ENCODE peak calls at places on chromosome 11, in seven cellular contexts. One of them, this sample, is unnamed.
A peak's percentile ranks its signal among the peaks of the same experiment; 100 is the strongest.

GRCh38 chr11:65089621-65090020 is 5.6 kb downstream of the ZFPL1 start:
- DNase-seq in right lobe of liver: no peak
- DNase-seq in sigmoid colon: no peak
- DNase-seq in transverse colon: no peak
- DNase-seq in GM12878: no peak
- DNase-seq in stomach: no peak
- DNase-seq in NB4: no peak
- DNase-seq in this sample: no peak

GRCh38 chr11:34916810-34917780 is 677 bp downstream of the PDHX start:
- DNase-seq in right lobe of liver: no peak
- DNase-seq in sigmoid colon: no peak
- DNase-seq in transverse colon: no peak
- DNase-seq in GM12878: no peak
- DNase-seq in stomach: no peak
- DNase-seq in NB4: no peak
- DNase-seq in this sample: no peak

GRCh38 chr11:125505518-125505917 is 9.5 kb upstream of the FEZ1 start:
- DNase-seq in right lobe of liver: no peak
- DNase-seq in sigmoid colon: no peak
- DNase-seq in transverse colon: no peak
- DNase-seq in GM12878: no peak
- DNase-seq in stomach: no peak
- DNase-seq in NB4: no peak
- DNase-seq in this sample: no peak

GRCh38 chr11:29490951-29491350 is 525.9 kb downstream of the KCNA4 start:
- DNase-seq in right lobe of liver: no peak
- DNase-seq in sigmoid colon: no peak
- DNase-seq in transverse colon: no peak
- DNase-seq in GM12878: no peak
- DNase-seq in stomach: no peak
- DNase-seq in NB4: no peak
- DNase-seq in this sample: no peak

GRCh38 chr11:68890490-68891231 is 13.0 kb downstream of the MRPL21 start:
- DNase-seq in right lobe of liver: peak; percentile 74
- DNase-seq in sigmoid colon: peak; percentile 92
- DNase-seq in transverse colon: peak; percentile 28
- DNase-seq in GM12878: no peak
- DNase-seq in stomach: peak; percentile 84
- DNase-seq in NB4: no peak
- DNase-seq in this sample: peak; percentile 84

GRCh38 chr11:124402326-124402922 is 3.6 kb upstream of the OR8B3 start:
- DNase-seq in right lobe of liver: peak; percentile 51
- DNase-seq in sigmoid colon: no peak
- DNase-seq in transverse colon: peak; percentile 47
- DNase-seq in GM12878: no peak
- DNase-seq in stomach: peak; percentile 30
- DNase-seq in NB4: peak; percentile 67
- DNase-seq in this sample: no peak

GRCh38 chr11:75845324-75845723 is 30.3 kb downstream of the UVRAG start:
- DNase-seq in right lobe of liver: no peak
- DNase-seq in sigmoid colon: no peak
- DNase-seq in transverse colon: no peak
- DNase-seq in GM12878: no peak
- DNase-seq in stomach: no peak
- DNase-seq in NB4: no peak
- DNase-seq in this sample: no peak

GRCh38 chr11:88604255-88604654 is 266.7 kb upstream of the CTSC start:
- DNase-seq in right lobe of liver: no peak
- DNase-seq in sigmoid colon: no peak
- DNase-seq in transverse colon: no peak
- DNase-seq in GM12878: no peak
- DNase-seq in stomach: no peak
- DNase-seq in NB4: no peak
- DNase-seq in this sample: no peak

GRCh38 chr11:60950933-60951610 is 904 bp downstream of the SLC15A3 start:
- DNase-seq in right lobe of liver: peak; percentile 48
- DNase-seq in sigmoid colon: no peak
- DNase-seq in transverse colon: no peak
- DNase-seq in GM12878: no peak
- DNase-seq in stomach: peak; percentile 56
- DNase-seq in NB4: no peak
- DNase-seq in this sample: no peak

GRCh38 chr11:120135838-120136237 is 2.1 kb downstream of the TRIM29 start:
- DNase-seq in right lobe of liver: peak; percentile 3
- DNase-seq in sigmoid colon: no peak
- DNase-seq in transverse colon: no peak
- DNase-seq in GM12878: no peak
- DNase-seq in stomach: peak; percentile 4
- DNase-seq in NB4: no peak
- DNase-seq in this sample: peak; percentile 24

GRCh38 chr11:60129853-60130252 is 41.4 kb downstream of the MS4A2 start:
- DNase-seq in right lobe of liver: no peak
- DNase-seq in sigmoid colon: no peak
- DNase-seq in transverse colon: no peak
- DNase-seq in GM12878: no peak
- DNase-seq in stomach: no peak
- DNase-seq in NB4: no peak
- DNase-seq in this sample: no peak

GRCh38 chr11:119373917-119374631 is 7.4 kb downstream of the USP2 start:
- DNase-seq in right lobe of liver: peak; percentile 65
- DNase-seq in sigmoid colon: no peak
- DNase-seq in transverse colon: peak; percentile 84
- DNase-seq in GM12878: no peak
- DNase-seq in stomach: peak; percentile 83
- DNase-seq in NB4: peak; percentile 79
- DNase-seq in this sample: peak; percentile 60

GRCh38 chr11:20670932-20671403 is 1.6 kb downstream of the NELL1 start:
- DNase-seq in right lobe of liver: no peak
- DNase-seq in sigmoid colon: no peak
- DNase-seq in transverse colon: no peak
- DNase-seq in GM12878: no peak
- DNase-seq in stomach: no peak
- DNase-seq in NB4: peak; percentile 1
- DNase-seq in this sample: no peak

GRCh38 chr11:57491371-57492061 is 24.0 kb downstream of the SLC43A1 start:
- DNase-seq in right lobe of liver: no peak
- DNase-seq in sigmoid colon: no peak
- DNase-seq in transverse colon: peak; percentile 46
- DNase-seq in GM12878: no peak
- DNase-seq in stomach: peak; percentile 50
- DNase-seq in NB4: peak; percentile 81
- DNase-seq in this sample: no peak

GRCh38 chr11:79156031-79156430 is 284.8 kb downstream of the TENM4 start:
- DNase-seq in right lobe of liver: no peak
- DNase-seq in sigmoid colon: no peak
- DNase-seq in transverse colon: no peak
- DNase-seq in GM12878: no peak
- DNase-seq in stomach: no peak
- DNase-seq in NB4: no peak
- DNase-seq in this sample: peak; percentile 61

GRCh38 chr11:12717851-12718291 is 43.6 kb downstream of the TEAD1 start:
- DNase-seq in right lobe of liver: no peak
- DNase-seq in sigmoid colon: no peak
- DNase-seq in transverse colon: no peak
- DNase-seq in GM12878: peak; percentile 74
- DNase-seq in stomach: no peak
- DNase-seq in NB4: no peak
- DNase-seq in this sample: peak; percentile 65

GRCh38 chr11:100632970-100633452 is 54.1 kb upstream of the ARHGAP42 start:
- DNase-seq in right lobe of liver: peak; percentile 56
- DNase-seq in sigmoid colon: peak; percentile 73
- DNase-seq in transverse colon: peak; percentile 56
- DNase-seq in GM12878: no peak
- DNase-seq in stomach: peak; percentile 88
- DNase-seq in NB4: no peak
- DNase-seq in this sample: peak; percentile 91

GRCh38 chr11:13786688-13787087 is 118.2 kb downstream of the FAR1 start:
- DNase-seq in right lobe of liver: no peak
- DNase-seq in sigmoid colon: no peak
- DNase-seq in transverse colon: no peak
- DNase-seq in GM12878: no peak
- DNase-seq in stomach: no peak
- DNase-seq in NB4: no peak
- DNase-seq in this sample: no peak

GRCh38 chr11:119421941-119422504 is 949 bp downstream of the THY1 start:
- DNase-seq in right lobe of liver: no peak
- DNase-seq in sigmoid colon: no peak
- DNase-seq in transverse colon: no peak
- DNase-seq in GM12878: no peak
- DNase-seq in stomach: no peak
- DNase-seq in NB4: no peak
- DNase-seq in this sample: no peak

GRCh38 chr11:79456501-79456900 is 15.7 kb upstream of the TENM4 start:
- DNase-seq in right lobe of liver: no peak
- DNase-seq in sigmoid colon: no peak
- DNase-seq in transverse colon: no peak
- DNase-seq in GM12878: no peak
- DNase-seq in stomach: no peak
- DNase-seq in NB4: no peak
- DNase-seq in this sample: no peak

GRCh38 chr11:101863361-101863760 is 51.4 kb upstream of the CEP126 start:
- DNase-seq in right lobe of liver: no peak
- DNase-seq in sigmoid colon: no peak
- DNase-seq in transverse colon: no peak
- DNase-seq in GM12878: no peak
- DNase-seq in stomach: no peak
- DNase-seq in NB4: no peak
- DNase-seq in this sample: no peak
- H3K4me3 ChIP-seq in right lobe of liver: no peak overlapping the region
- H3K4me3 ChIP-seq in sigmoid colon: no peak overlapping the region
- H3K4me3 ChIP-seq in transverse colon: no peak overlapping the region
- H3K4me3 ChIP-seq in GM12878: no peak overlapping the region
- H3K4me3 ChIP-seq in stomach: no peak overlapping the region
- H3K4me3 ChIP-seq in NB4: no peak overlapping the region
- H3K4me3 ChIP-seq in this sample: no peak overlapping the region

GRCh38 chr11:62591448-62592215 is at the start of gene TUT1:
- DNase-seq in right lobe of liver: peak; percentile 95
- DNase-seq in sigmoid colon: peak; percentile 99
- DNase-seq in transverse colon: peak; percentile 97
- DNase-seq in GM12878: peak; percentile 98
- DNase-seq in stomach: peak; percentile 97
- DNase-seq in NB4: peak; percentile 100
- DNase-seq in this sample: peak; percentile 98
- TF ChIP-seq CTCF in right lobe of liver: no peak
- TF ChIP-seq CTCF in sigmoid colon: no peak
- TF ChIP-seq CTCF in transverse colon: no peak
- TF ChIP-seq CTCF in GM12878: no peak
- TF ChIP-seq CTCF in stomach: no peak
- TF ChIP-seq CTCF in NB4: peak; percentile 17
- TF ChIP-seq CTCF in this sample: no peak

GRCh38 chr11:832529-833113 is at the start of gene CD151:
- DNase-seq in right lobe of liver: peak; percentile 73
- DNase-seq in sigmoid colon: no peak
- DNase-seq in transverse colon: peak; percentile 76
- DNase-seq in GM12878: no peak
- DNase-seq in stomach: peak; percentile 73
- DNase-seq in NB4: peak; percentile 79
- DNase-seq in this sample: no peak
- TF ChIP-seq POLR2A in right lobe of liver: no peak
- TF ChIP-seq POLR2A in sigmoid colon: no peak
- TF ChIP-seq POLR2A in transverse colon: no peak
- TF ChIP-seq POLR2A in GM12878: peak; percentile 74
- TF ChIP-seq POLR2A in stomach: no peak
- TF ChIP-seq POLR2A in NB4: peak; percentile 59
- TF ChIP-seq POLR2A in this sample: no peak

DNA sequence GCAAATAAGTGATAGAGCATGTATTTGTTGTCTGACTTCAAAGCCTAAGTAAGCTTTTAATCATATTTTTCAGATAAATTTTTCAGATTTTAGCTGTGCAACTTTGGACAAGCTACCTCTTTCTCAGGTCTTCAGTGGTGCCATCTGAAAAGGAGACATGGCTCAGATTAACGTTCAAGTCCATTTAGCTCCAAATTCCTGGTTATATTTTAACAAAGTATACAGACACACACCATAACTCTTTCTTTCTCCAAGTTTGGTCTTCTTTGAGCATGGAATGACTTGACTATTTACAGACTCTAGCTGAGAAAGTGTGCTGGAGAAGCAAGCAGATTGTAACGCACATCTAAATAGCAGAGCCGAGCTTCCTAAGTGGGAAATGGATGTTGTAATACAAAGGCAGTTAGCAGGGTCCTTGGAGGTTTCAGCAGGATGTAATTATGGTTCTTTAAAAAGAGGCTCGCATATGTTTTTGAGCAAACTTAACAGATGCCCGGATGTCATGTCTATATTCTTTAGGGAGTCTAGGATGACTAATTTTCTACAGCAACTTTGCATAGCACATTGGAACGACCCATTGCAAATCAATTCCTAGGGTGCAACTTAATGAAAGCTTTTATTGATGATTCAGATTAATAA is 128.1 kb upstream of the E2F8 start:
- DNase-seq in right lobe of liver: no peak
- DNase-seq in sigmoid colon: no peak
- DNase-seq in transverse colon: no peak
- DNase-seq in GM12878: no peak
- DNase-seq in stomach: no peak
- DNase-seq in NB4: peak; percentile 91
- DNase-seq in this sample: no peak
- H3K4me3 ChIP-seq in right lobe of liver: no peak overlapping the region
- H3K4me3 ChIP-seq in sigmoid colon: no peak overlapping the region
- H3K4me3 ChIP-seq in transverse colon: no peak overlapping the region
- H3K4me3 ChIP-seq in GM12878: no peak overlapping the region
- H3K4me3 ChIP-seq in stomach: no peak overlapping the region
- H3K4me3 ChIP-seq in NB4: no peak overlapping the region
- H3K4me3 ChIP-seq in this sample: no peak overlapping the region

GRCh38 chr11:33040862-33041453 is 1.6 kb downstream of the TCP11L1 start:
- DNase-seq in right lobe of liver: no peak
- DNase-seq in sigmoid colon: no peak
- DNase-seq in transverse colon: no peak
- DNase-seq in GM12878: no peak
- DNase-seq in stomach: no peak
- DNase-seq in NB4: no peak
- DNase-seq in this sample: no peak

GRCh38 chr11:33040127-33040861 is 922 bp downstream of the TCP11L1 start:
- DNase-seq in right lobe of liver: no peak
- DNase-seq in sigmoid colon: no peak
- DNase-seq in transverse colon: no peak
- DNase-seq in GM12878: no peak
- DNase-seq in stomach: no peak
- DNase-seq in NB4: no peak
- DNase-seq in this sample: no peak

GRCh38 chr11:33039274-33040126 is at the start of gene TCP11L1:
- DNase-seq in right lobe of liver: peak; percentile 94
- DNase-seq in sigmoid colon: peak; percentile 96
- DNase-seq in transverse colon: peak; percentile 93
- DNase-seq in GM12878: peak; percentile 59
- DNase-seq in stomach: peak; percentile 73
- DNase-seq in NB4: peak; percentile 92
- DNase-seq in this sample: peak; percentile 98

GRCh38 chr11:33033493-33033892 is 5.9 kb upstream of the TCP11L1 start:
- DNase-seq in right lobe of liver: no peak
- DNase-seq in sigmoid colon: no peak
- DNase-seq in transverse colon: no peak
- DNase-seq in GM12878: no peak
- DNase-seq in stomach: no peak
- DNase-seq in NB4: no peak
- DNase-seq in this sample: no peak

DNA sequence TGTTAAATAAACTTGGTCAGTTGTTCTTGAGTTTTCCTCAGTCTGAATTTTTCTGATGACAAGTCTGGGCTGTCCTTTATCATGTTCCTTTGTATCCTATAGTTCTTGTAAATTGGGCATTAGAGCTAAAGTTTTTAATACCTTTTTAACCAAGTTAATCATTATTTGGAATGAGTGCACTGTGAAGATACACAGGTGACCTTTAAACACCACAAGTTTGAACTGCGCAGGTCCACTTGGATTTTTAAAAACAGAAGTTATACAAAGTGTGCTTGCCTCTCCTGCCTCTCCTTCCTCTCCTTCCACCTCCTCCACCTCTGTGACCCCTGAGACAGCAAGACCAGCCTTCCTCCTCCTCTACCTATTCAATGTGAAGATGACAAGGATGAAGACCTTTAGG is 4.4 kb upstream of the TCP11L1 start:
- DNase-seq in right lobe of liver: no peak
- DNase-seq in sigmoid colon: no peak
- DNase-seq in transverse colon: no peak
- DNase-seq in GM12878: no peak
- DNase-seq in stomach: no peak
- DNase-seq in NB4: no peak
- DNase-seq in this sample: no peak
- TF ChIP-seq CTCF in right lobe of liver: no peak
- TF ChIP-seq CTCF in sigmoid colon: no peak
- TF ChIP-seq CTCF in transverse colon: no peak
- TF ChIP-seq CTCF in GM12878: no peak
- TF ChIP-seq CTCF in stomach: no peak
- TF ChIP-seq CTCF in NB4: no peak
- TF ChIP-seq CTCF in this sample: no peak